ENCODE peak calls at places on chromosomes 1 and 21, in five cellular contexts. H, D, L, V and W are unnamed samples.

GRCh38 chr1:201845331-201846083 is 16.6 kb downstream of the IPO9 start:
- DNase-seq in H (no peak), D (peak; percentile 24), L (no peak), V (no peak), W (no peak)

GRCh38 chr1:97647776-97648175 is 273.1 kb downstream of the DPYD start:
- DNase-seq in V (no peak), L (peak; percentile 62), D (peak; percentile 34), H (no peak), W (no peak)

GRCh38 chr1:244163131-244163530 is 112.0 kb downstream of the ZBTB18 start:
- DNase-seq in V (no peak), D (peak; percentile 49), L (peak; percentile 20), H (no peak), W (no peak)

GRCh38 chr1:234699795-234700665 is 90.1 kb upstream of the IRF2BP2 start:
- DNase-seq in V (peak; percentile 3), L (peak; percentile 61), D (peak; percentile 63), H (no peak), W (no peak)

GRCh38 chr1:33428661-33429060 is 2.2 kb downstream of the PHC2 start:
- DNase-seq in V (no peak), L (no peak), H (no peak), D (no peak), W (no peak)

GRCh38 chr1:244322791-244323521 is 128.8 kb downstream of the ADSS2 start:
- DNase-seq in D (peak; percentile 96), L (peak; percentile 98), V (peak; percentile 81), H (no peak), W (peak; percentile 96)

GRCh38 chr1:81708239-81708638 is 92.5 kb upstream of the ADGRL2 start:
- DNase-seq in D (no peak), V (no peak), L (no peak), H (no peak), W (no peak)

GRCh38 chr1:156773607-156774006 is 6.3 kb downstream of the PRCC start:
- DNase-seq in L (no peak), D (no peak), V (no peak), H (no peak), W (no peak)

GRCh38 chr1:6554907-6555778 is at the start of gene TAS1R1:
- DNase-seq in L (no peak), H (peak; percentile 6), V (peak; percentile 9), D (peak; percentile 58), W (no peak)

GRCh38 chr1:111952258-111952657 is 37.2 kb downstream of the KCND3 start:
- DNase-seq in L (no peak), D (no peak), H (no peak), V (no peak), W (no peak)

GRCh38 chr1:152003846-152004442 is 10.3 kb upstream of the S100A10 start:
- DNase-seq in V (peak; percentile 21), H (no peak), D (no peak), L (no peak), W (no peak)

GRCh38 chr1:55399385-55399784 is 184.2 kb upstream of the USP24 start:
- DNase-seq in D (no peak), H (no peak), L (no peak), V (no peak), W (no peak)

DNA sequence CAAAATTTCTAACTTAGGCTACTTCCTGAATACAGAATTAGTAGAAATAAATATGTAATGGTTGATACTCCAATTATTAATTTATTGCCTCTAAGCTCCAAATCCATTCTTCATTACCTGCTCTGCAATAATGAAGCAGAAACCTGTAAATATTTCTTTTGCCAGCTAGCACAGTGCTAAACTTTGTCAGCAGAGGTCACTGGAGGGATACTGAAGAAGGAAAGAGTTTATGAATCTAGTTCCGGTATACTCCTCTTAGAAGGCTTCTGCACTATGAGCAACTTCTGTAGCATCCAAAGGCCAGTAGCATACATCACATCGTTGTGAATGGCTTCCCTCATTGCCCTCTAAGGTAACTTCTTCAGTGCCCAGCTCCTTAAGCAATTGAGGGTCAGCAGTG is 81.0 kb upstream of the LHX8 start:
- DNase-seq in D (no peak), V (no peak), L (no peak), H (no peak), W (no peak)
- TF ChIP-seq CTCF in D (no peak), V (no peak), L (no peak), H (no peak), W (no peak)

GRCh38 chr1:16924216-16924918 is 2.6 kb downstream of the CROCC start:
- DNase-seq in D (no peak), H (no peak), L (no peak), V (no peak), W (no peak)

GRCh38 chr1:16922885-16923431 is 1.2 kb downstream of the CROCC start:
- DNase-seq in H (no peak), D (no peak), L (no peak), V (no peak), W (no peak)

GRCh38 chr1:16921391-16922185 is at the start of gene CROCC:
- DNase-seq in L (peak; percentile 58), H (no peak), D (no peak), V (no peak), W (peak; percentile 86)

GRCh38 chr1:16920951-16921350 is 780 bp upstream of the CROCC start:
- DNase-seq in H (no peak), V (no peak), L (no peak), D (no peak), W (no peak)

DNA sequence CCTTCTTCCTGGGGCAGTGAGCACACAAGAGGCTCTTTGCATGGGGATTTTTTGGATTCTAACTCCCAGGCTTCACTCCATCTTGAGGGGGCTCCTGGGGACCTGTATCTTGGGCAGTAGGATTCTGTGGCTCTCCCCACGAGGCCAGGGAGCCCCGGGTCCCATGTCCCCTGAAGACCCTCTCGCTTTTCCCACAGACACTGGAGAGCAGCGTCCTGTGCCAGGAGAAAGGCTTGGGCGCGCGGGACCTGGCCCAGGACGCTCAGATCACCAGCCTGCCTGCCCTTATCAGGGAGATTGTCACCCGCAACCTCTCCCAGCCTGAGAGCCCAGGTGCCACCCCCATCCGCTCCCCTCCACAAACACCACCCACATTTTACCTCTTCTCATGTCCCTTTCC is 735 bp downstream of the CROCC start:
- DNase-seq in H (no peak), D (no peak), L (no peak), V (no peak), W (no peak)
- H3K4me3 ChIP-seq in H (no peak overlapping the region), D (no peak overlapping the region), L (no peak overlapping the region), V (no peak overlapping the region), W (peak overlapping the region; percentile 61)

GRCh38 chr21:43318368-43318767 is 108.6 kb downstream of the SIK1 start:
- DNase-seq in V (no peak), H (no peak), L (no peak), D (no peak), W (no peak)
- TF ChIP-seq CTCF in V (no peak), H (no peak), L (no peak), D (no peak), W (no peak)

DNA sequence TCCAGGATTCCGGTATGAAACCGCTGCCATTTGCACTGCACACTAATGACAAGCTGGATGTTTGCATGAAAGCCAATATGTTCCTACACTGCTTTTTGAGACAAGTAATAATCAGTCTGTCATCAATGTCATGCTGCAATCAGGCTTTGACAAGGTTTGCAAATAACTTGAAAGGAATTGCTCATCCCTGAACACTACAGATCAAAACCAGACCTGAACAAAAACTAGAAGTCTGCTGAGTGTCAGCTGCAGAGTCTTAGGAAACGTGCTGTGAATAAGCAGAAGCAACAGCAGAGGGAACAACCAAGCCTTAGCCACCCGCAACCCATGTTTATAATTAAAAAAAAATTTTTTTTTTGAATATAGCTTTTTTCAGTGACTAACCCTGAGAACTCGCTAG is 720.7 kb upstream of the CXADR start:
- DNase-seq in D (peak; percentile 43), L (no peak), V (no peak), H (no peak), W (no peak)
- H3K4me3 ChIP-seq in D (no peak overlapping the region), L (no peak overlapping the region), V (no peak overlapping the region), H (peak overlapping the region; percentile 46), W (no peak overlapping the region)

GRCh38 chr1:227260433-227260832 is 57.9 kb downstream of the CDC42BPA start:
- DNase-seq in L (no peak), D (no peak), V (no peak), H (no peak), W (no peak)

GRCh38 chr1:227255086-227255732 is 63.1 kb downstream of the CDC42BPA start:
- DNase-seq in V (no peak), D (no peak), L (no peak), H (no peak), W (no peak)

GRCh38 chr1:227261501-227261900 is 56.8 kb downstream of the CDC42BPA start:
- DNase-seq in L (no peak), H (no peak), D (no peak), V (no peak), W (no peak)

GRCh38 chr1:227253065-227253464 is 65.2 kb downstream of the CDC42BPA start:
- DNase-seq in L (no peak), D (no peak), H (no peak), V (no peak), W (no peak)

GRCh38 chr1:227257964-227258363 is 60.3 kb downstream of the CDC42BPA start:
- DNase-seq in V (no peak), L (no peak), D (no peak), H (no peak), W (no peak)
- TF ChIP-seq CTCF in V (no peak), L (peak; percentile 25), D (no peak), H (no peak), W (no peak)

GRCh38 chr1:223023863-223024262 is 119.2 kb downstream of the TLR5 start:
- DNase-seq in H (no peak), V (no peak), L (no peak), D (no peak), W (no peak)
- H3K4me3 ChIP-seq in H (no peak overlapping the region), V (no peak overlapping the region), L (no peak overlapping the region), D (no peak overlapping the region), W (no peak overlapping the region)